ENCODE peak calls at places on chromosomes 11 and 22, in six cellular contexts. One of them, this sample, is unnamed.

GRCh38 chr11:61797263-61797944 is 4.7 kb downstream of the FEN1 start:
- DNase-seq in GM23338: peak; percentile 85
- DNase-seq in A549: peak; percentile 79
- DNase-seq in HCT116: peak; percentile 76
- DNase-seq in SK-N-SH: peak; percentile 71
- DNase-seq in HepG2: peak; percentile 78
- DNase-seq in this sample: no peak

GRCh38 chr22:19834599-19834998 is 20.1 kb downstream of the GNB1L start:
- DNase-seq in A549: no peak
- DNase-seq in HepG2: no peak
- DNase-seq in SK-N-SH: no peak
- DNase-seq in HCT116: no peak
- DNase-seq in GM23338: no peak
- DNase-seq in this sample: no peak

GRCh38 chr11:109037856-109038780 is 373.2 kb downstream of the DDX10 start:
- DNase-seq in SK-N-SH: no peak
- DNase-seq in GM23338: no peak
- DNase-seq in HCT116: no peak
- DNase-seq in A549: no peak
- DNase-seq in HepG2: no peak
- DNase-seq in this sample: no peak

GRCh38 chr22:46618667-46619066 is 1.5 kb upstream of the GRAMD4 start:
- DNase-seq in SK-N-SH: no peak
- DNase-seq in HepG2: no peak
- DNase-seq in A549: no peak
- DNase-seq in GM23338: no peak
- DNase-seq in HCT116: no peak
- DNase-seq in this sample: no peak

GRCh38 chr11:30573951-30574350 is 12.2 kb downstream of the MPPED2 start:
- DNase-seq in GM23338: no peak
- DNase-seq in A549: no peak
- DNase-seq in SK-N-SH: no peak
- DNase-seq in HepG2: no peak
- DNase-seq in HCT116: no peak
- DNase-seq in this sample: no peak

GRCh38 chr11:47616726-47617416 is 22.7 kb upstream of the C1QTNF4 start:
- DNase-seq in A549: peak; percentile 37
- DNase-seq in HCT116: peak; percentile 21
- DNase-seq in GM23338: peak; percentile 77
- DNase-seq in SK-N-SH: no peak
- DNase-seq in HepG2: peak; percentile 58
- DNase-seq in this sample: peak; percentile 67

GRCh38 chr11:68009391-68010000 is 631 bp upstream of the ALDH3B1 start:
- DNase-seq in HCT116: no peak
- DNase-seq in A549: no peak
- DNase-seq in HepG2: no peak
- DNase-seq in SK-N-SH: no peak
- DNase-seq in GM23338: peak; percentile 35
- DNase-seq in this sample: no peak

GRCh38 chr11:26014456-26015115 is 317.3 kb upstream of the ANO3 start:
- DNase-seq in GM23338: no peak
- DNase-seq in HepG2: no peak
- DNase-seq in A549: no peak
- DNase-seq in SK-N-SH: no peak
- DNase-seq in HCT116: no peak
- DNase-seq in this sample: no peak

GRCh38 chr11:92845390-92846185 is 123.9 kb upstream of the MTNR1B start:
- DNase-seq in A549: no peak
- DNase-seq in SK-N-SH: peak; percentile 45
- DNase-seq in HCT116: no peak
- DNase-seq in GM23338: no peak
- DNase-seq in HepG2: peak; percentile 6
- DNase-seq in this sample: no peak

GRCh38 chr11:45366839-45367238 is 80.7 kb upstream of the SYT13 start:
- DNase-seq in A549: no peak
- DNase-seq in GM23338: no peak
- DNase-seq in HCT116: no peak
- DNase-seq in SK-N-SH: no peak
- DNase-seq in HepG2: no peak
- DNase-seq in this sample: no peak

GRCh38 chr11:12864316-12865156 is 144.6 kb upstream of the RASSF10 start:
- DNase-seq in HepG2: no peak
- DNase-seq in GM23338: peak; percentile 99
- DNase-seq in SK-N-SH: peak; percentile 47
- DNase-seq in A549: no peak
- DNase-seq in HCT116: no peak
- DNase-seq in this sample: no peak

GRCh38 chr11:2990617-2991476 is 1.3 kb downstream of the NAP1L4 start:
- DNase-seq in SK-N-SH: no peak
- DNase-seq in HepG2: peak; percentile 77
- DNase-seq in GM23338: peak; percentile 46
- DNase-seq in HCT116: no peak
- DNase-seq in A549: peak; percentile 25
- DNase-seq in this sample: peak; percentile 34

GRCh38 chr11:64742940-64743590 is 877 bp downstream of the RASGRP2 start:
- DNase-seq in HCT116: no peak
- DNase-seq in HepG2: no peak
- DNase-seq in A549: peak; percentile 92
- DNase-seq in SK-N-SH: peak; percentile 93
- DNase-seq in GM23338: peak; percentile 70
- DNase-seq in this sample: peak; percentile 74

GRCh38 chr11:36363361-36364272 is 67.5 kb downstream of the PRR5L start:
- DNase-seq in SK-N-SH: no peak
- DNase-seq in A549: no peak
- DNase-seq in HepG2: no peak
- DNase-seq in GM23338: peak; percentile 66
- DNase-seq in HCT116: no peak
- DNase-seq in this sample: no peak

GRCh38 chr11:115678942-115679341 is 174.7 kb upstream of the CADM1 start:
- DNase-seq in HCT116: no peak
- DNase-seq in SK-N-SH: no peak
- DNase-seq in GM23338: peak; percentile 79
- DNase-seq in HepG2: peak; percentile 37
- DNase-seq in A549: peak; percentile 22
- DNase-seq in this sample: no peak

GRCh38 chr22:46057762-46058420 is 80.9 kb upstream of the WNT7B start:
- DNase-seq in SK-N-SH: peak; percentile 58
- DNase-seq in GM23338: no peak
- DNase-seq in HCT116: no peak
- DNase-seq in HepG2: no peak
- DNase-seq in A549: no peak
- DNase-seq in this sample: no peak

GRCh38 chr11:119585038-119585666 is 143.8 kb downstream of the NECTIN1 start:
- DNase-seq in HCT116: no peak
- DNase-seq in A549: no peak
- DNase-seq in HepG2: no peak
- DNase-seq in SK-N-SH: peak; percentile 78
- DNase-seq in GM23338: peak; percentile 65
- DNase-seq in this sample: no peak

GRCh38 chr22:31818481-31819392 is 64.9 kb downstream of the DEPDC5 start:
- DNase-seq in HepG2: no peak
- DNase-seq in SK-N-SH: no peak
- DNase-seq in HCT116: no peak
- DNase-seq in A549: no peak
- DNase-seq in GM23338: peak; percentile 20
- DNase-seq in this sample: no peak

DNA sequence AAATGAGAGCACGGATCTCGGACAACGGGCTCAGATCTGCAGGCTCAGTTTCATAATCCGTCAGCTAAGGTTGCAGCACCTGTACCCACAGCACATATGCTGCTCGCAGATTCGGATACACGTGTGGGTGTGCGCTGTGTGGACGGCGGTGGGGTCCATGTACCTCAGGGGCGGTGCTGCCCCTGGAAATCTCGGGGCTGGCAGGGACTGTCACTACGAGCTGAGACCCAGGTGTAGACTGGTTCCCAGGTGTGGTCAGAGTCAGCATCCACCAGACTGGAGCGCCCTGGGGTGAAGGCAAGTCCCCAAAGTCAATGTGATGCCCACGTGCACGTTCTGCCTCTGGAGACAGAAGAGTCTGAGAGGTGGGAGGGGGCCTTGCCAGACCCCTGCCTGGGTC is 989.3 kb downstream of the BRD1 start:
- DNase-seq in HCT116: no peak
- DNase-seq in A549: no peak
- DNase-seq in HepG2: no peak
- DNase-seq in GM23338: no peak
- DNase-seq in SK-N-SH: no peak
- DNase-seq in this sample: no peak
- TF ChIP-seq REST in HCT116: no peak
- TF ChIP-seq REST in A549: no peak
- TF ChIP-seq REST in HepG2: no peak
- TF ChIP-seq REST in GM23338: no peak
- TF ChIP-seq REST in SK-N-SH: no peak
- TF ChIP-seq REST in this sample: no peak

GRCh38 chr11:83006877-83007330 is 64.8 kb downstream of the RAB30 start:
- DNase-seq in SK-N-SH: peak; percentile 64
- DNase-seq in HCT116: no peak
- DNase-seq in A549: no peak
- DNase-seq in GM23338: no peak
- DNase-seq in HepG2: no peak
- DNase-seq in this sample: no peak
- H3K27ac ChIP-seq in SK-N-SH: no peak overlapping the region
- H3K27ac ChIP-seq in HCT116: no peak overlapping the region
- H3K27ac ChIP-seq in A549: no peak overlapping the region
- H3K27ac ChIP-seq in GM23338: no peak overlapping the region
- H3K27ac ChIP-seq in HepG2: peak overlapping the region; percentile 72
- H3K27ac ChIP-seq in this sample: no peak overlapping the region

DNA sequence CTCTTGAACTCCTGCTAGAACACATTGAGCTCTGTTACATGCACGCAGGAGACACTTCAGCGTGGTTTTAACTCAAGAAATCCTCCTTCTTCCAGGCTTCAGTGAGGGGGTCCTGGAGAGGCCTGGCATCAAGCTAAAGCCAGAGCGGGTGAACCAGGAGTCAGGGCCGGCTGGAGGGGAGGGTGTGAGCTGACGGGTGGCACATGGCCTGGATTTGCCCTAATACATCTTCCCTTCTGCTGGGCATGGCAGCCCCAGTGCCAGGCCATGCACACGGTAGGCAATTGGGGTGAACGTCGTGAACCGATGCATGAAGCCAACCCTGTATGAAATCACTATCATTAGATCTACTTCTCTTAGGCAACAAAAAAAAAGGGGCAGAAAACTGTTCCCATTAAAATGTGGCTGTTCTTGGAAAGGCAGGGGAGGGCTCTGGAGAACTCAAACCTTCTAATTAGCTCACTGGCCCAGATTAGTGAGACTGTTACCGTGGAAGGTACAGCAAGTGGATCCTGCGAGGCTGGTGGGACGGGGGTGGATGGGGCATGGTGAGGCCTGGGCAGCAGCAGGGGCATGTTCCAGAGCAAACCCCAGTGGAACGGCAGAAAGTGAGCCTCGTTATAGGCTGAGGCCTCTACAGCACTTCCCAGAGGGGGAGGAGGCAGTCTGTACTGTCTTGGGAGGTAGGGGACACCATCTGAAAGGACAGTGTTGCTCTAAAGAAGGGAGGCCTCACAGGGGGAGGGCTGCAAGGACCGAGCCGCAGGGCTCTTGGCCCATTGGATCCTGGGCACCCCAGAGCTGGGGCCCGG is 10.6 kb downstream of the IFT27 start:
- DNase-seq in HepG2: no peak
- DNase-seq in A549: no peak
- DNase-seq in GM23338: no peak
- DNase-seq in HCT116: no peak
- DNase-seq in SK-N-SH: no peak
- DNase-seq in this sample: no peak
- TF ChIP-seq REST in HepG2: no peak
- TF ChIP-seq REST in A549: no peak
- TF ChIP-seq REST in GM23338: no peak
- TF ChIP-seq REST in HCT116: no peak
- TF ChIP-seq REST in SK-N-SH: no peak
- TF ChIP-seq REST in this sample: no peak

DNA sequence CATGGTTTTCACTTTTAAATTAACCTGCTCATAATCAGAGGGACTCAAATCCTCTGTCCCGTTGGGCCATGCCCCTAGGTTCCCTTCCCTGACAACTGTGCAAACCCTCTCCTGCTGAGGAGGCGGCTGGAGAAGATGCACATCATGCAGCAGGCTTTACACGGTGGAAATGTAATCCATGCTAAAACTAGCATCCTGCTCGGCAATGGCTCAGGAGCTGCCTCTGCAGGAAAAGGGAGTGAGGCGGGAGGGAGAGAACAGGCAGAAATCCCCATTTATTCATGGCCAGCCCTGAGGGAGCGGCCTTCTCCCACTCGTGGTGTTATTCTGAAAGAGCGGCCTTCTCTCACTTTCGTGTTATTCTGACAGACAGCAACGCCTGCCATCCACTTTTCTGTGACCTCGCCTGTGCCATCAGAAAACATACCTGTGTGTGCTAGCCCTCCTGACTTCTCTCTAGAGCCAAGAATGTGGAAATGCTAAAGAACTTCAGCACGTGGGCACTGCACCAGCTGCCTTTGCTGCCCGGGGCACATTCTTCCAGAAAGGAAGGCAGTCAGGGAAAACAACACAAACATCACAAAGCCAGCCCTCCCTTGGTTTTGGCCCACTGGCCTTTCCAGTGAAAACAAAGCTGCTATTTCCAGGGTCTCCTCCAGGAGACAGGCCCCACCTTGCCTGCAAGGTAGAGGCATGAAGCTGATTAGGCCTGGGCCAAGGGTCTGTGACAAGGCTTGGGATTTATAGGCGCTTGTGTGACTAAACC is 62.9 kb upstream of the BID start:
- DNase-seq in GM23338: peak; percentile 52
- DNase-seq in HepG2: no peak
- DNase-seq in HCT116: no peak
- DNase-seq in A549: no peak
- DNase-seq in SK-N-SH: no peak
- DNase-seq in this sample: no peak
- H3K27ac ChIP-seq in GM23338: peak overlapping the region; percentile 32
- H3K27ac ChIP-seq in HepG2: no peak overlapping the region
- H3K27ac ChIP-seq in HCT116: no peak overlapping the region
- H3K27ac ChIP-seq in A549: no peak overlapping the region
- H3K27ac ChIP-seq in SK-N-SH: no peak overlapping the region
- H3K27ac ChIP-seq in this sample: no peak overlapping the region

This sample was measured in HL-60.